ENCODE peak calls at places on chromosomes 6 and 20, in four cellular contexts. C is GM04504; H is stimulated activated CD4-positive, alpha-beta T cell treated with anti-CD3 and anti-CD28 coated beads, Interleukin-4, amount 100 ng/mL, for 48 hours; Q is activated gamma-delta T cell. B is an unnamed sample.

GRCh38 chr20:45368221-45368980 is 5.4 kb downstream of the SYS1 start:
- DNase-seq in C (no peak), H (peak), Q (no peak), B (no peak)

GRCh38 chr6:83958250-83958685 is 75.3 kb upstream of the MRAP2 start:
- DNase-seq in C (no peak), H (no peak), Q (no peak), B (no peak)

GRCh38 chr6:17224056-17224455 is 57.1 kb upstream of the RBM24 start:
- DNase-seq in C (no peak), H (no peak), Q (no peak), B (no peak)

GRCh38 chr20:64077876-64078551 is 1.3 kb downstream of the RGS19 start:
- DNase-seq in C (no peak), H (no peak), Q (peak), B (no peak)

GRCh38 chr6:152635949-152636674 is 1.1 kb downstream of the SYNE1 start:
- DNase-seq in C (peak), H (no peak), Q (no peak), B (no peak)

GRCh38 chr6:156992396-156992795 is 215.2 kb downstream of the ARID1B start:
- DNase-seq in C (no peak), H (no peak), Q (no peak), B (no peak)

GRCh38 chr20:49905415-49906091 is 9.8 kb downstream of the SPATA2 start:
- DNase-seq in C (no peak), H (no peak), Q (no peak), B (no peak)

GRCh38 chr6:113396644-113397201 is 460.4 kb upstream of the MARCKS start:
- DNase-seq in C (no peak), H (no peak), Q (no peak), B (no peak)

GRCh38 chr20:58921564-58921963 is 59.5 kb upstream of the NELFCD start:
- DNase-seq in C (no peak), H (no peak), Q (no peak), B (no peak)

GRCh38 chr20:38452880-38453624 is 17.9 kb upstream of the SNHG17 start:
- DNase-seq in C (no peak), H (no peak), Q (no peak), B (no peak)

GRCh38 chr20:32359633-32360332 is 1.7 kb downstream of the ASXL1 start:
- DNase-seq in C (no peak), H (no peak), Q (no peak), B (no peak)

GRCh38 chr6:41159415-41160082 is 3.4 kb downstream of the TREM2 start:
- DNase-seq in C (no peak), H (no peak), Q (no peak), B (no peak)

GRCh38 chr20:38246357-38247165 is 14.0 kb downstream of the KIAA1755 start:
- DNase-seq in C (no peak), H (no peak), Q (no peak), B (no peak)

GRCh38 chr20:48131581-48131980 is 346.3 kb upstream of the SULF2 start:
- DNase-seq in C (no peak), H (no peak), Q (no peak), B (no peak)

GRCh38 chr6:158803733-158804143 is 15.4 kb downstream of the EZR start:
- DNase-seq in C (no peak), H (no peak), Q (no peak), B (no peak)

GRCh38 chr6:62612526-62612925 is 326.5 kb upstream of the KHDRBS2 start:
- DNase-seq in C (no peak), H (no peak), Q (no peak), B (no peak)

GRCh38 chr6:130927305-130927704 is 100.1 kb downstream of the SMLR1 start:
- DNase-seq in C (no peak), H (no peak), Q (no peak), B (no peak)

GRCh38 chr20:55354700-55355099 is 650.6 kb downstream of the CBLN4 start:
- DNase-seq in C (no peak), H (no peak), Q (no peak), B (no peak)

GRCh38 chr6:99613398-99613704 is 6.7 kb downstream of the PRDM13 start:
- DNase-seq in C (no peak), H (no peak), Q (no peak), B (no peak)

GRCh38 chr6:33843696-33844121 is 39.9 kb upstream of the MLN start:
- DNase-seq in C (no peak), H (no peak), Q (no peak), B (no peak)

GRCh38 chr20:33490934-33491656 is 1.2 kb downstream of the CBFA2T2 start:
- DNase-seq in C (no peak), H (no peak), Q (no peak), B (no peak)

GRCh38 chr6:27866370-27867050 is 45.7 kb downstream of the OR2B2 start:
- DNase-seq in C (no peak), H (peak), Q (no peak), B (no peak)

GRCh38 chr20:37901667-37902503 is 1.0 kb upstream of the VSTM2L start:
- DNase-seq in C (no peak), H (no peak), Q (no peak), B (no peak)

GRCh38 chr6:165850434-165851019 is 187.5 kb upstream of the PDE10A start:
- DNase-seq in C (no peak), H (peak), Q (no peak), B (no peak)

GRCh38 chr6:45450132-45450531 is 72.4 kb upstream of the SUPT3H start:
- DNase-seq in C (no peak), H (no peak), Q (no peak), B (no peak)

GRCh38 chr20:23164176-23164601 is 78.1 kb upstream of the CD93 start:
- DNase-seq in C (no peak), H (no peak), Q (no peak), B (no peak)

GRCh38 chr6:72809701-72810379 is 188.0 kb downstream of the KCNQ5 start:
- DNase-seq in C (no peak), H (no peak), Q (no peak), B (no peak)

GRCh38 chr6:32517654-32518445 is 12.2 kb downstream of the HLA-DRB5 start:
- DNase-seq in C (no peak), H (no peak), Q (no peak), B (no peak)

GRCh38 chr6:47646689-47647088 is 51.7 kb upstream of the ADGRF4 start:
- DNase-seq in C (no peak), H (no peak), Q (no peak), B (no peak)

GRCh38 chr6:30002871-30003270 is 58.2 kb upstream of the POLR1H start:
- DNase-seq in C (no peak), H (no peak), Q (no peak), B (no peak)

GRCh38 chr6:127205031-127205430 is 61.6 kb upstream of the RNF146 start:
- DNase-seq in C (no peak), H (no peak), Q (no peak), B (no peak)

GRCh38 chr6:63509652-63510352 is 62.5 kb upstream of the LOC128125822 start:
- DNase-seq in C (no peak), H (no peak), Q (no peak), B (no peak)

GRCh38 chr6:37525460-37526357 is 26.0 kb upstream of the CCDC167 start:
- DNase-seq in C (no peak), H (no peak), Q (no peak), B (no peak)

GRCh38 chr6:14983599-14984296 is 262.1 kb upstream of the JARID2 start:
- DNase-seq in C (no peak), H (no peak), Q (no peak), B (no peak)

B was measured in cortex of kidney.